ENCODE peak calls at places on chromosomes 11 and 22, in five cellular contexts. G is K562, R is tibial artery, J is lung, Q is dorsolateral prefrontal cortex. X is an unnamed sample.

GRCh38 chr11:70622091-70622490 is 223.8 kb downstream of the CTTN start:
- DNase-seq in G (no peak), R (no peak), J (no peak), Q (no peak), X (no peak)

GRCh38 chr22:50544746-50545253 is 899 bp upstream of the KLHDC7B start:
- DNase-seq in G (no peak), R (no peak), J (peak), Q (no peak), X (no peak)

GRCh38 chr22:23219787-23220484 is 39.6 kb downstream of the BCR start:
- DNase-seq in G (peak), R (no peak), J (peak), Q (no peak), X (no peak)

GRCh38 chr11:63670077-63670737 is 969 bp downstream of the ATL3 start:
- DNase-seq in G (no peak), R (no peak), J (no peak), Q (no peak), X (no peak)

GRCh38 chr22:40560994-40561515 is 75.5 kb downstream of the MRTFA start:
- DNase-seq in G (no peak), R (no peak), J (no peak), Q (no peak), X (no peak)

GRCh38 chr22:38783095-38783710 is 10.7 kb downstream of the DNAL4 start:
- DNase-seq in G (no peak), R (no peak), J (no peak), Q (no peak), X (no peak)

GRCh38 chr11:121839821-121840220 is 276.2 kb downstream of the BLID start:
- DNase-seq in G (no peak), R (no peak), J (no peak), Q (no peak), X (no peak)

GRCh38 chr11:12149672-12150225 is 39.4 kb downstream of the MICAL2 start:
- DNase-seq in G (peak), R (no peak), J (no peak), Q (peak), X (no peak)

GRCh38 chr11:61417670-61418069 is 12.1 kb downstream of the CPSF7 start:
- DNase-seq in G (no peak), R (no peak), J (no peak), Q (no peak), X (no peak)

GRCh38 chr11:59012942-59013256 is 73.2 kb upstream of the GLYATL1B start:
- DNase-seq in G (no peak), R (no peak), J (peak), Q (no peak), X (no peak)

GRCh38 chr11:71153005-71153395 is 99.4 kb downstream of the SHANK2 start:
- DNase-seq in G (no peak), R (no peak), J (no peak), Q (no peak), X (no peak)

GRCh38 chr11:44936951-44937543 is 13.6 kb downstream of the TP53I11 start:
- DNase-seq in G (no peak), R (no peak), J (no peak), Q (no peak), X (no peak)

GRCh38 chr11:70804174-70804855 is 406.0 kb downstream of the CTTN start:
- DNase-seq in G (no peak), R (no peak), J (no peak), Q (peak), X (no peak)

GRCh38 chr11:77467993-77468392 is 5.9 kb downstream of the PAK1 start:
- DNase-seq in G (no peak), R (no peak), J (no peak), Q (no peak), X (no peak)

GRCh38 chr11:114478768-114479167 is 39.5 kb downstream of the REXO2 start:
- DNase-seq in G (no peak), R (no peak), J (no peak), Q (no peak), X (no peak)

GRCh38 chr11:60951909-60952741 is at the start of gene SLC15A3:
- DNase-seq in G (no peak), R (peak), J (peak), Q (no peak), X (no peak)

GRCh38 chr11:1854132-1854948 is 1.5 kb downstream of the LSP1 start:
- DNase-seq in G (no peak), R (no peak), J (no peak), Q (no peak), X (no peak)

GRCh38 chr11:60985991-60986915 is 14.8 kb downstream of the CD6 start:
- DNase-seq in G (no peak), R (no peak), J (peak), Q (no peak), X (peak)

GRCh38 chr11:84890706-84891105 is 736.4 kb downstream of the DLG2 start:
- DNase-seq in G (no peak), R (no peak), J (no peak), Q (no peak), X (no peak)

GRCh38 chr11:35717520-35717919 is 54.9 kb downstream of the TRIM44 start:
- DNase-seq in G (no peak), R (no peak), J (no peak), Q (no peak), X (no peak)

GRCh38 chr11:120337133-120337895 is 1.1 kb downstream of the ARHGEF12 start:
- DNase-seq in G (no peak), R (peak), J (peak), Q (no peak), X (no peak)

GRCh38 chr11:115324569-115325432 is 179.4 kb downstream of the CADM1 start:
- DNase-seq in G (peak), R (peak), J (no peak), Q (no peak), X (no peak)

GRCh38 chr11:106424111-106424510 is 346.6 kb downstream of the AASDHPPT start:
- DNase-seq in G (no peak), R (no peak), J (no peak), Q (no peak), X (no peak)

GRCh38 chr11:45556851-45557707 is 108.3 kb downstream of the CHST1 start:
- DNase-seq in G (peak), R (no peak), J (no peak), Q (no peak), X (no peak)

DNA sequence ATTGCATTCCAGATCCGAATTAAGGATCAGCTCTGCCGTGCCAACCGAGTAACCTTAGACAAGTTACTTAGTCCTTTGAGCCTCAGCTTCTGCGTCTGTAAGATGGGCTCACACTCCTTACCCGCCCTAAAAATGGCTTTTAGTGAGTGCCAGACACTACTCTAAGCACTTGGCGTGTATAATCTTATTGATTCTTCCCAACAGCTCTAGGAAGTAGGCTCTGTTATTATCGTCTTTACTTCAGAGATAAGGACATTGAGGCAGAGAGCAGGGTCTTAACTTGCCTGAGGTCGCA is 21.7 kb upstream of the ROBO3 start:
- DNase-seq in G (no peak), R (no peak), J (no peak), Q (no peak), X (no peak)
- H3K4me3 ChIP-seq in G (no peak), R (no peak), J (no peak), Q (no peak), X (no peak)

GRCh38 chr11:47213985-47214564 is 699 bp upstream of the DDB2 start:
- DNase-seq in G (no peak), R (peak), J (peak), Q (peak), X (peak)

GRCh38 chr11:47212938-47213337 is 1.8 kb upstream of the DDB2 start:
- DNase-seq in G (no peak), R (no peak), J (no peak), Q (no peak), X (no peak)

GRCh38 chr11:47215366-47215925 is 672 bp downstream of the DDB2 start:
- DNase-seq in G (no peak), R (no peak), J (no peak), Q (no peak), X (no peak)

GRCh38 chr11:47220401-47220821 is 5.6 kb downstream of the DDB2 start:
- DNase-seq in G (no peak), R (no peak), J (no peak), Q (no peak), X (no peak)

DNA sequence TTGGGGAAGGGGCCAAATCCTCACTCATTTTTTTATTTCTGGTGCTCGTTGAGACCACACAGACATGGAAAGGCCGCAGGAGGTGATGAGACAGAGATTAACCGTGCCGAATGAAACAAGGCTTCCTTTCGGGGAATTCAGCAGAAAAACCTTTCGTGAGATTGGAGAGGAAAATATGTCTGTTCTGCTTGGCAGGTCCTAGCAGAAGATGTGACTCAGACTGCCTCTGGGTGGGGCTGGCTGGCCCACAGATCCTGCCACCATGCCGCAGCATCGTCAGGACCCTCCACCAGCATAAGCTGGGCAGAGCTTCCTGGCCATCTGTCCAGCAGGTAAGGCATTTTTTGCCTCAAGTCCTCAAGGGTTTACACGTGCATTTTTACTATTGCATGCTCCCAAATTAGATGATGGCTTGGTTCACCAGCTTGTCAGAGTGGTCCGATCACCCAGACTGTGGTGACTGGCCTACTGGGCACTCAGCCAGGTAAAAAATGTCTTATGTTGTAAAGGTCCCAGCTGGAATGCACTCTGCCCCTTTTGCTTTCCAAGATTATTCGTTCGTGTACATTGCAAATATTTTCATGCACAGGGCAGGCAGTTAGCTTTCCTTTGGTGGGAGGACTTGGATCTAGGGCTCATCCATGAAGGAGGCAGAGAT is 1.5 kb downstream of the DDB2 start:
- DNase-seq in G (no peak), R (peak), J (peak), Q (peak), X (peak)
- H3K4me3 ChIP-seq in G (peak), R (peak), J (peak), Q (peak), X (peak)

GRCh38 chr11:396948-397548 is 3.0 kb downstream of the PKP3 start:
- DNase-seq in G (no peak), R (no peak), J (no peak), Q (peak), X (peak)
- H3K4me3 ChIP-seq in G (no peak), R (peak), J (peak), Q (peak), X (peak)

GRCh38 chr11:102186836-102187235 is 76.6 kb downstream of the YAP1 start:
- DNase-seq in G (no peak), R (no peak), J (no peak), Q (no peak), X (no peak)
- H3K4me3 ChIP-seq in G (no peak), R (no peak), J (no peak), Q (no peak), X (no peak)

DNA sequence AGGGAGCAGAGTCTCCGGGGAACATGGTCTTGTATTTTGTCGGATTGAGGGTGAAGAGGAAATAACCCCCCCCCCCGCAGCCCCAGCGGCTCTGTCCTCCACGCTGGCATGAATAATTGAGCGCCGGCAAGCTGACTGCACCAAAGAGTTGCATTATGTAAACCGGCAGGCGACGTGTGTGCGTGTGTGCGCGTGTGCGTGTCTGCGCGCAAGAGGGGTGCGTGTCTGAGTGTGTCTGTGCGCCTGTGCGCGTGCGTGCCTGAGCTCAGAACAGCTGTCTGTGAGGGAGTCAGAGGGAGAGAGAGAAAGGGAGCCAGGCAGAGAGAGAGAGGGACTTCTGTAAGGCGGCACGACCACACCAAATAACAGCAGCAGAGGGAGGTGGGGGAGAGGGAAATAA is 94.4 kb downstream of the SCN3B start:
- DNase-seq in G (no peak), R (peak), J (no peak), Q (peak), X (no peak)
- H3K4me3 ChIP-seq in G (no peak), R (peak), J (no peak), Q (peak), X (no peak)

DNA sequence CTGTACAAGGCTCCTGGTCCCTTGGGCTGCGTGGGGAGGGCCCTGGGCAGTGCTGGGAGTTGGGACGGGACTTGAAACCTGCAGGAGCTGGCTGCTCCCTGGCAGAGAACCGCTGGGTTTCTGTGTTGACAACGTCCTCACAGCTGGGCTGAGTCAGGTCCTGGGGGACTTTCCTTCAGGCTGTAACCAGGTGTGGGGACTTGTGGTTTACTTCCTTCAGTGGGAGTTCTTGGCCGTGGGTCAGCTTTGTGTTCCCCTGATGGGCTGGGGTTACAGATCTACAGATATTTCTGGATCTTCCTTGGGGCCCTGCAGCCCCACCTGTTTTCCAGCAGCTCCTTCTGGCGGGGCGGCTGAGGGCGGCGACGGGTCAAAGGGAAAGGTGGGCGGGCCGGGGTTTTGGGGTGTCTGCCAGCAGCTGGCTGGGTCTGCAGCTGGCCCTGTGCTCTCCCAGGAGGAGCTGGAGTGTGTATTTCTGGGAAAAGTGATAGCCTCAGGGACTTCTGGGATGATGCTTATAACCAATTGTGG is 18.9 kb downstream of the ST14 start:
- DNase-seq in G (no peak), R (no peak), J (no peak), Q (no peak), X (no peak)
- H3K4me3 ChIP-seq in G (no peak), R (no peak), J (no peak), Q (no peak), X (no peak)

DNA sequence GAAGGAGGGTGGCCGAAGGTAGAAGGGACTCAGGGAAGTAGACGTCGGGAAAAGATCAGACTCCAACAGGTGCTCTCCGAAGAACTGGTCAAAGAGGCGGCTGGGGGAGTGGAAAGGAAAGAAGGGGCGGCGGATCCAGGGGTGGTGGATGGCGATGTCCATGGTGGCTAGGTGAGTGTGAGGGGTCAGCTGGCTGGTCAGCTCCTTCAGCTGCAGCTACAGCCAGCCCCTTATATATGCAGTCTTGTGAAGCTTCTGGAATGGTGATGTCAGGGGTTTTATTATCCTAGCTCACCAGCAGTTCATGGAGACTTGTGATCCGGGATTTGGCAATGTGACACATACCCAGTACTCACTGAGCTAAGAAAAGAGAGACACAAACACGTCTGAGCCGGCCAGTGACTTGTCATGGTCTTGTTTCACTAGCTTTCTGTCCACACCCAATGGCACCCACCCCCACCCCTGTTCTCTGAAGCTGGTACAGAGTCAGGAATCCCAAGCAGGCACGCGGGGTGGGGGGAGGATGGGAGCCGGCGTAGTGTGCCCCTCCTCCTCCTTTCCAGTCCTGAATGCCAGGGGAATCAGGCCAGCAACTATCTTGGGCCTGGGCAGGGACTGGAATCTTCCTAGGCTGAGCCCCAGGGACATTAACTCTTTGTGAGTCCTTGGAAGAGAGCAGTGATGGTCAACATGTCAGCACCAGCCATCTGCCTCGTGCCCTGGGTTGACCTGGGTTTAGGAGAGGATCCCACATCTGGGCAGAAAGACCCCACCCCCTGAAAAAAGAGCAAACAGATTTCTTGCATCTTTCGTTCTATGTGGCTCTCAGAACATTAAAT is at the start of gene CRYAB:
- DNase-seq in G (peak), R (peak), J (peak), Q (peak), X (no peak)
- H3K4me3 ChIP-seq in G (no peak), R (peak), J (peak), Q (peak), X (no peak)